ENCODE peak calls at places on chromosomes 4 and X, in five cellular contexts. One of them, this sample, is unnamed.

GRCh38 chrX:40143001-40143400 is 45.2 kb upstream of the BCOR start:
- DNase-seq in fibroblast of lung: no peak
- DNase-seq in pancreas: peak; percentile 18
- DNase-seq in brain microvascular endothelial cell: no peak
- DNase-seq in lung: no peak
- DNase-seq in this sample: no peak

GRCh38 chrX:129654652-129655546 is at the start of gene APLN:
- DNase-seq in pancreas: peak; percentile 74
- DNase-seq in brain microvascular endothelial cell: no peak
- DNase-seq in lung: no peak
- DNase-seq in fibroblast of lung: peak; percentile 46
- DNase-seq in this sample: peak; percentile 53

GRCh38 chrX:16239211-16239610 is 71.9 kb downstream of the MAGEB17 start:
- DNase-seq in pancreas: no peak
- DNase-seq in fibroblast of lung: peak; percentile 94
- DNase-seq in lung: no peak
- DNase-seq in brain microvascular endothelial cell: peak; percentile 81
- DNase-seq in this sample: no peak

GRCh38 chr4:42205551-42205950 is 53.1 kb upstream of the BEND4 start:
- DNase-seq in pancreas: no peak
- DNase-seq in fibroblast of lung: no peak
- DNase-seq in brain microvascular endothelial cell: no peak
- DNase-seq in lung: no peak
- DNase-seq in this sample: no peak

GRCh38 chr4:147831452-147832192 is 99.7 kb downstream of the ARHGAP10 start:
- DNase-seq in pancreas: no peak
- DNase-seq in fibroblast of lung: peak; percentile 90
- DNase-seq in lung: peak; percentile 40
- DNase-seq in brain microvascular endothelial cell: peak; percentile 87
- DNase-seq in this sample: no peak

GRCh38 chrX:71282514-71283408 is 674 bp upstream of the NONO start:
- DNase-seq in lung: no peak
- DNase-seq in brain microvascular endothelial cell: peak; percentile 56
- DNase-seq in pancreas: no peak
- DNase-seq in fibroblast of lung: peak; percentile 66
- DNase-seq in this sample: no peak

GRCh38 chrX:120015145-120016067 is 62.1 kb downstream of the RHOXF2B start:
- DNase-seq in pancreas: peak; percentile 76
- DNase-seq in brain microvascular endothelial cell: no peak
- DNase-seq in lung: peak; percentile 44
- DNase-seq in fibroblast of lung: no peak
- DNase-seq in this sample: no peak

GRCh38 chrX:127558811-127559210 is 493.4 kb downstream of the ACTRT1 start:
- DNase-seq in brain microvascular endothelial cell: no peak
- DNase-seq in pancreas: no peak
- DNase-seq in lung: no peak
- DNase-seq in fibroblast of lung: no peak
- DNase-seq in this sample: no peak

GRCh38 chr4:77745792-77746191 is 73.4 kb downstream of the CNOT6L start:
- DNase-seq in brain microvascular endothelial cell: no peak
- DNase-seq in pancreas: no peak
- DNase-seq in fibroblast of lung: no peak
- DNase-seq in lung: no peak
- DNase-seq in this sample: no peak

GRCh38 chr4:43987331-43987944 is 461.2 kb downstream of the KCTD8 start:
- DNase-seq in fibroblast of lung: no peak
- DNase-seq in pancreas: no peak
- DNase-seq in brain microvascular endothelial cell: no peak
- DNase-seq in lung: no peak
- DNase-seq in this sample: no peak

GRCh38 chrX:499870-500364 is 113.2 kb upstream of the PPP2R3B start:
- DNase-seq in fibroblast of lung: no peak
- DNase-seq in pancreas: no peak
- DNase-seq in brain microvascular endothelial cell: no peak
- DNase-seq in lung: no peak
- DNase-seq in this sample: no peak

GRCh38 chr4:105246712-105247111 is 100.0 kb downstream of the TET2 start:
- DNase-seq in fibroblast of lung: peak; percentile 80
- DNase-seq in brain microvascular endothelial cell: no peak
- DNase-seq in pancreas: no peak
- DNase-seq in lung: no peak
- DNase-seq in this sample: no peak

GRCh38 chr4:180437601-180438000 is 1805.6 kb upstream of the TENM3 start:
- DNase-seq in fibroblast of lung: peak; percentile 20
- DNase-seq in brain microvascular endothelial cell: no peak
- DNase-seq in lung: no peak
- DNase-seq in pancreas: no peak
- DNase-seq in this sample: no peak

GRCh38 chr4:119627267-119628190 is 1.1 kb downstream of the PDE5A start:
- DNase-seq in fibroblast of lung: peak; percentile 80
- DNase-seq in brain microvascular endothelial cell: peak; percentile 42
- DNase-seq in pancreas: peak; percentile 86
- DNase-seq in lung: peak; percentile 53
- DNase-seq in this sample: peak; percentile 64

GRCh38 chr4:149572711-149573110 is 242.9 kb downstream of the IQCM start:
- DNase-seq in lung: no peak
- DNase-seq in pancreas: no peak
- DNase-seq in fibroblast of lung: no peak
- DNase-seq in brain microvascular endothelial cell: no peak
- DNase-seq in this sample: no peak

GRCh38 chrX:46865281-46865680 is 28.4 kb downstream of the RP2 start:
- DNase-seq in lung: no peak
- DNase-seq in fibroblast of lung: peak; percentile 69
- DNase-seq in brain microvascular endothelial cell: peak; percentile 31
- DNase-seq in pancreas: no peak
- DNase-seq in this sample: no peak

GRCh38 chr4:124061413-124061812 is 651.1 kb downstream of the ANKRD50 start:
- DNase-seq in pancreas: no peak
- DNase-seq in fibroblast of lung: peak; percentile 86
- DNase-seq in lung: no peak
- DNase-seq in brain microvascular endothelial cell: no peak
- DNase-seq in this sample: no peak

GRCh38 chr4:7201351-7202305 is 9.3 kb downstream of the SORCS2 start:
- DNase-seq in pancreas: no peak
- DNase-seq in lung: no peak
- DNase-seq in fibroblast of lung: peak; percentile 61
- DNase-seq in brain microvascular endothelial cell: no peak
- DNase-seq in this sample: peak; percentile 25

GRCh38 chr4:147689062-147689461 is 5.1 kb upstream of the PRMT9 start:
- DNase-seq in brain microvascular endothelial cell: no peak
- DNase-seq in fibroblast of lung: no peak
- DNase-seq in pancreas: no peak
- DNase-seq in lung: no peak
- DNase-seq in this sample: no peak

GRCh38 chr4:139794158-139794954 is 128.7 kb downstream of the MGST2 start:
- DNase-seq in lung: no peak
- DNase-seq in pancreas: no peak
- DNase-seq in fibroblast of lung: peak; percentile 33
- DNase-seq in brain microvascular endothelial cell: no peak
- DNase-seq in this sample: no peak

GRCh38 chr4:7761720-7762119 is 177.9 kb downstream of the AFAP1 start:
- DNase-seq in brain microvascular endothelial cell: peak; percentile 57
- DNase-seq in pancreas: no peak
- DNase-seq in lung: peak; percentile 58
- DNase-seq in fibroblast of lung: peak; percentile 50
- DNase-seq in this sample: peak; percentile 74

GRCh38 chrX:140132937-140133336 is 167.6 kb upstream of the CXorf66 start:
- DNase-seq in brain microvascular endothelial cell: no peak
- DNase-seq in pancreas: no peak
- DNase-seq in fibroblast of lung: peak; percentile 34
- DNase-seq in lung: no peak
- DNase-seq in this sample: no peak

GRCh38 chrX:55033429-55033828 is 2.7 kb upstream of the ALAS2 start:
- DNase-seq in pancreas: no peak
- DNase-seq in lung: no peak
- DNase-seq in fibroblast of lung: peak; percentile 2
- DNase-seq in brain microvascular endothelial cell: no peak
- DNase-seq in this sample: no peak

GRCh38 chr4:16418814-16419213 is 192.5 kb upstream of the TAPT1 start:
- DNase-seq in brain microvascular endothelial cell: peak; percentile 36
- DNase-seq in fibroblast of lung: peak; percentile 93
- DNase-seq in pancreas: no peak
- DNase-seq in lung: no peak
- DNase-seq in this sample: no peak

GRCh38 chrX:12989456-12989855 is 14.5 kb downstream of the TMSB4X start:
- DNase-seq in lung: no peak
- DNase-seq in pancreas: no peak
- DNase-seq in brain microvascular endothelial cell: no peak
- DNase-seq in fibroblast of lung: no peak
- DNase-seq in this sample: no peak

DNA sequence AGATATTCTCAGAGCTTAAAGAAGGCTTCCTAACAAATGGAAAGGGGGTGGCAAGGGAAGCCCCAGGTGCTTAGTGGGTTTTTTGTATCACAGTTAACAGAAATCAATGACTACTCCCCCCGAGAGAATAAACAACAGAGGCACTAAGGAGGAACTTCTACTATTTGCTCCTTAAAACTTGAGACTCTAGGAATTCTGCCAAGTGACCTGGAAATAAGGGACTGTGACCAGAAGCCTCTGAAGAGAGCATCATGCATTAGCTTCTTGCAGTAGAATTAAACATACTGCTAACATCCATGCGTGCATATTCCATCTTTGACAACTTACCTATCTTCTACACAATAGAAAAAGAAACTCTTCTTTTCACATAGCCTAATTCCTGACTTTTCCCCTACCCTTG is 86.8 kb downstream of the CAMK2D start:
- DNase-seq in fibroblast of lung: no peak
- DNase-seq in pancreas: no peak
- DNase-seq in lung: no peak
- DNase-seq in brain microvascular endothelial cell: no peak
- DNase-seq in this sample: no peak
- H3K27ac ChIP-seq in fibroblast of lung: no peak overlapping the region
- H3K27ac ChIP-seq in pancreas: no peak overlapping the region
- H3K27ac ChIP-seq in lung: peak overlapping the region; percentile 30
- H3K27ac ChIP-seq in brain microvascular endothelial cell: no peak overlapping the region
- H3K27ac ChIP-seq in this sample: no peak overlapping the region

DNA sequence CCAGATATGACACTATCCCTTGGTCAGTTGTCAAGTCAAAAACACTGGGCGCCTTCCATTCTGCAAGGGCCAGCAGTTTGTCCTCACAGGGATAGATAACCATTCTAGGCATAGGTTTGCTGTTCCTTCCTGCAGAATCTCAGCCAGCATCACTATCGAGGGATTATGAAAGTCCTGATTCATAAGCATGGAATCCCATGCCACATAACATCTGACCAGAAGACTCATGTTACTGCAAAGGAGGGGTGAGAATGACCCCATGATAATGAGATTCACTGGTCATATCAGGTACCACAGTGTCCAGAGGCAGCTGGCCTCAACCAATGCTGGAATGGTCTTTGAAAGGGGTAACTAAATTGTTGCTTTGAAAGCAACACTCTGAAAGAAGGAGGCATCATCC is 84.7 kb downstream of the OTC start:
- DNase-seq in brain microvascular endothelial cell: peak; percentile 1
- DNase-seq in lung: no peak
- DNase-seq in pancreas: no peak
- DNase-seq in fibroblast of lung: peak; percentile 15
- DNase-seq in this sample: no peak
- H3K27ac ChIP-seq in brain microvascular endothelial cell: no peak overlapping the region
- H3K27ac ChIP-seq in lung: no peak overlapping the region
- H3K27ac ChIP-seq in pancreas: no peak overlapping the region
- H3K27ac ChIP-seq in fibroblast of lung: no peak overlapping the region
- H3K27ac ChIP-seq in this sample: no peak overlapping the region

GRCh38 chrX:152941328-152942111 is 43.7 kb downstream of the ZNF185 start:
- DNase-seq in fibroblast of lung: peak; percentile 86
- DNase-seq in lung: peak; percentile 89
- DNase-seq in brain microvascular endothelial cell: peak; percentile 82
- DNase-seq in pancreas: peak; percentile 95
- DNase-seq in this sample: peak; percentile 86
- H3K27ac ChIP-seq in fibroblast of lung: peak overlapping the region; percentile 67
- H3K27ac ChIP-seq in lung: peak overlapping the region; percentile 86
- H3K27ac ChIP-seq in brain microvascular endothelial cell: peak overlapping the region; percentile 29
- H3K27ac ChIP-seq in pancreas: peak overlapping the region; percentile 68
- H3K27ac ChIP-seq in this sample: peak overlapping the region; percentile 66

GRCh38 chr4:161404346-161405110 is 759.3 kb downstream of the FSTL5 start:
- DNase-seq in brain microvascular endothelial cell: no peak
- DNase-seq in lung: no peak
- DNase-seq in fibroblast of lung: peak; percentile 67
- DNase-seq in pancreas: no peak
- DNase-seq in this sample: no peak
- H3K27ac ChIP-seq in brain microvascular endothelial cell: no peak overlapping the region
- H3K27ac ChIP-seq in lung: no peak overlapping the region
- H3K27ac ChIP-seq in fibroblast of lung: no peak overlapping the region
- H3K27ac ChIP-seq in pancreas: no peak overlapping the region
- H3K27ac ChIP-seq in this sample: no peak overlapping the region

GRCh38 chr4:172997217-172997609 is 171.4 kb upstream of the GALNT7 start:
- DNase-seq in pancreas: no peak
- DNase-seq in lung: no peak
- DNase-seq in brain microvascular endothelial cell: no peak
- DNase-seq in fibroblast of lung: no peak
- DNase-seq in this sample: no peak
- H3K27ac ChIP-seq in pancreas: no peak overlapping the region
- H3K27ac ChIP-seq in lung: no peak overlapping the region
- H3K27ac ChIP-seq in brain microvascular endothelial cell: peak overlapping the region; percentile 84
- H3K27ac ChIP-seq in fibroblast of lung: no peak overlapping the region
- H3K27ac ChIP-seq in this sample: no peak overlapping the region

GRCh38 chrX:88605222-88605583 is 141.8 kb upstream of the CPXCR1 start:
- DNase-seq in pancreas: no peak
- DNase-seq in brain microvascular endothelial cell: no peak
- DNase-seq in fibroblast of lung: no peak
- DNase-seq in lung: no peak
- DNase-seq in this sample: no peak
- H3K27ac ChIP-seq in pancreas: no peak overlapping the region
- H3K27ac ChIP-seq in brain microvascular endothelial cell: peak overlapping the region; percentile 27
- H3K27ac ChIP-seq in fibroblast of lung: no peak overlapping the region
- H3K27ac ChIP-seq in lung: no peak overlapping the region
- H3K27ac ChIP-seq in this sample: peak overlapping the region; percentile 55

GRCh38 chr4:710916-711315 is 5.3 kb downstream of the PCGF3 start:
- DNase-seq in fibroblast of lung: no peak
- DNase-seq in lung: no peak
- DNase-seq in brain microvascular endothelial cell: no peak
- DNase-seq in pancreas: peak; percentile 36
- DNase-seq in this sample: no peak
- H3K27ac ChIP-seq in fibroblast of lung: no peak overlapping the region
- H3K27ac ChIP-seq in lung: no peak overlapping the region
- H3K27ac ChIP-seq in brain microvascular endothelial cell: no peak overlapping the region
- H3K27ac ChIP-seq in pancreas: no peak overlapping the region
- H3K27ac ChIP-seq in this sample: no peak overlapping the region

DNA sequence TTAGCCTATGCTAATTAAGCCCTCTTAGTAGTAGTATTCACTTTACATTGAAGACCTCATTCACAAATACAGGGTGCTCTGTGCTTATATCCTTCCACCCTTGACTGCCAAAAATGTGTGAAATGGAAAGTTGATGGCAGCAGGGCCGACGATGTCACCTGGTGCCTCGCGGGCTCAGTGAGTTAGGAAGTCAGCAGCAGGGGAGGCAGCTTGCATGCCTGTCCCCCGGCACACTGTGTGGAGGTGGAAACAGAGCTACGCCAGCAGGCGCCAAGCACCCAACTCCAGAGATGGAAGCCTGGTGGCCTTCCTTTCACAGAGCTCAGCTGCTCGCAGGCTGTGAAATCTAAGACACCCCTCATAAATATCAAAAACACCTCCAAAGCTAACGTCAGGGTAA is 8.4 kb downstream of the MSL3 start:
- DNase-seq in brain microvascular endothelial cell: no peak
- DNase-seq in lung: no peak
- DNase-seq in pancreas: no peak
- DNase-seq in fibroblast of lung: no peak
- DNase-seq in this sample: no peak
- H3K27ac ChIP-seq in brain microvascular endothelial cell: no peak overlapping the region
- H3K27ac ChIP-seq in lung: no peak overlapping the region
- H3K27ac ChIP-seq in pancreas: no peak overlapping the region
- H3K27ac ChIP-seq in fibroblast of lung: no peak overlapping the region
- H3K27ac ChIP-seq in this sample: no peak overlapping the region